ENCODE peak calls at places on chromosomes 1 and 21, in four cellular contexts. D is GM23338, J is SK-N-SH, H is fibroblast of lung. M is an unnamed sample. For H3K36me3, the result is how much of the 10 kb centered on the place peaks cover.

GRCh38 chr1:165383067-165383466 is 26.6 kb upstream of the LMX1A start:
- DNase-seq in D (no peak), H (peak), J (no peak), M (no peak)

GRCh38 chr1:68358439-68358838 is 91.3 kb downstream of the RPE65 start:
- DNase-seq in J (no peak), H (peak), D (no peak), M (peak)

GRCh38 chr1:117653732-117654484 is 48.1 kb downstream of the TENT5C start:
- DNase-seq in J (no peak), H (no peak), D (no peak), M (no peak)

GRCh38 chr1:92858564-92859399 is 26.9 kb downstream of the RPL5 start:
- DNase-seq in J (peak), D (peak), H (peak), M (peak)

GRCh38 chr21:15439726-15440125 is 290.1 kb upstream of the USP25 start:
- DNase-seq in J (no peak), D (no peak), H (no peak), M (no peak)

GRCh38 chr1:195934839-195935557 is 673.2 kb downstream of the KCNT2 start:
- DNase-seq in D (no peak), J (peak), H (peak), M (no peak)

GRCh38 chr1:204363335-204364114 is 3.8 kb upstream of the PLEKHA6 start:
- DNase-seq in H (peak), J (peak), D (peak), M (peak)

GRCh38 chr21:45974073-45975016 is 7.2 kb upstream of the COL6A1 start:
- DNase-seq in J (peak), D (peak), H (peak), M (no peak)

GRCh38 chr1:155174334-155175280 is 958 bp downstream of the TRIM46 start:
- DNase-seq in J (peak), D (peak), H (peak), M (peak)

GRCh38 chr1:168007691-168008090 is 70.8 kb upstream of the MPC2 start:
- DNase-seq in D (no peak), J (no peak), H (no peak), M (no peak)

GRCh38 chr1:103211073-103211472 is 102.8 kb upstream of the COL11A1 start:
- DNase-seq in D (no peak), J (no peak), H (peak), M (no peak)

GRCh38 chr1:93723101-93723500 is 41.5 kb upstream of the BCAR3 start:
- DNase-seq in D (no peak), H (no peak), J (no peak), M (no peak)

GRCh38 chr1:10866314-10867091 is 70.1 kb upstream of the CASZ1 start:
- DNase-seq in H (no peak), J (no peak), D (peak), M (peak)

GRCh38 chr1:159752135-159752580 is 28.6 kb upstream of the DUSP23 start:
- DNase-seq in J (no peak), H (peak), D (no peak), M (no peak)

GRCh38 chr1:206447079-206447780 is 23.0 kb upstream of the IKBKE start:
- DNase-seq in J (peak), H (no peak), D (no peak), M (no peak)
- H3K4me2 ChIP-seq in J (no peak), H (no peak), D (no peak), M (no peak)

DNA sequence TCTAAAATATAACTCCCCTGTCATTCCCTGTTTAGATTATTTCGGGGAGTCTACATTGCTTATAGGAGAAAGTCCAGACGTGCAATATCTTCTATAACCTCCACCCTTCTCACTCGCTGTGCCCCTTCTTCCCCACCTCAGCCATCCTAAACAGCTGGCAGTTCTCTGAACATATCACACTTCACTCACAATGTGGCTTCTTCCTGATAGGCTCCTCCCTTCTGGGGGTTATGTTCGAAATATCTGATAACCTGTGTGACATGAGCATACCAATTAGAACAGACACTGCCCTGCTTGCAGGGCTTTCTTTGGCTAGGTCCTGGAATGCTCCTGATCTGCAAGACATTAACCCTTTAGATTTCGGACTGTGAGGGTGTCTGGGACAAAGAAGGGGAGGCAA is 274.6 kb downstream of the NFIA start:
- DNase-seq in D (no peak), J (no peak), H (no peak), M (no peak)
- H3K36me3 ChIP-seq in D (under half), J (under half), H (under half), M (under half)

GRCh38 chr1:241972703-241973375 is 15.3 kb downstream of the BECN2 start:
- DNase-seq in H (no peak), J (peak), D (peak), M (no peak)
- TF ChIP-seq CTCF in H (no peak), J (no peak), D (no peak), M (no peak)

DNA sequence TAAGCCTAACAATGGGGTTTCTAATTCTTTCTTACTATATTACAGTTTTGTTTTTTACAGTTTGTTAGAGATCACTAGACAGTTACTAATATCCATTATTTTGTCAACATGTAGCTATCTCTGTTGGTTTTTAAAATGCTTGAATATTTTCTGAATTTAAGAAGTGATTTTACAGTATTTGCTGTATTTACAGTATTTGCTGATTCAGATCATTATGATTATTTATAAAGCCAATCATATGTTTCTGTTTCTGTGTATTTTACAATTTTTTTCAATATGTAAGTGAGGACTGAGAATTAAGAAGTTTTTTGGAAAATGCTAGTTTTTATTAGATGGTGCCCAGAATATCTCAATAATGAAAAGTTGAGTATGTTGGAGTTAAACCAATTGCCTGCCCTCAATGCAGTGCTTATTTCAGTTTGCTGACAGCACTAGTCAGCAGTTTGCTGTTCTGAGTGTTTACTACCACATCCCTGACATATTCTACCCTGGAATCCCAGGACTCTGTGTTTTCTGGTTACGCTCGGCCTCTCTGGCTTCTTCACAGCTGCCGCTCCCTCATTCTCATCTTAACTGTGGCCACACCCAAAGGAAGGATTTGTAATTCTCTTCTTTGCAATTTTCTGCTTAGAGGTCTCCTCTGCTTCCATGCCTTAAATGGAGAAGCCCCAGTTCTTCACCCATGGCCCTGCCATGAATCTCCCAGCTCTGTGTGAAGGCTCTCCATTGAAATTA is 68.0 kb upstream of the BACH1 start:
- DNase-seq in J (no peak), D (no peak), H (peak), M (no peak)
- H3K4me2 ChIP-seq in J (no peak), D (no peak), H (no peak), M (no peak)

DNA sequence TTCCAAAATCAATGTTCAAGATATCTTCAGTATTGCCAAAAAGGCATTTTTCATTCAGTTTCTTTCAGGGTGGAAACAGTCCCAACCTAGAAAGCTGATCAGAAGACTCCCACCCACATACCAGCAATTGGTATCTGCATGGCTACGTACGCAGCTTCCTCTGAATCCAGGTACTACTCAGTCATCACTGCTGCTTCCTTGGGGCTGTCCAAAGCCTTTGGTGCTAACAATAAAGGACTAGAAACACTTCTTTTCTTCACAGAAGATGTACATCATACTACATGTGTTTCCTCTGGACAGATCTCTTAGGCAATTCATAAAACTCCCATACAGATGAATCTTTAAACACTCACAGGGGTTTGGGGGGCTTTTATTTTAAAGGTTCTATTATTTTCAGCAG is 29.8 kb downstream of the VPS26C start:
- DNase-seq in D (no peak), J (no peak), H (no peak), M (no peak)
- H3K36me3 ChIP-seq in D (under half), J (half or more), H (under half), M (half or more)

DNA sequence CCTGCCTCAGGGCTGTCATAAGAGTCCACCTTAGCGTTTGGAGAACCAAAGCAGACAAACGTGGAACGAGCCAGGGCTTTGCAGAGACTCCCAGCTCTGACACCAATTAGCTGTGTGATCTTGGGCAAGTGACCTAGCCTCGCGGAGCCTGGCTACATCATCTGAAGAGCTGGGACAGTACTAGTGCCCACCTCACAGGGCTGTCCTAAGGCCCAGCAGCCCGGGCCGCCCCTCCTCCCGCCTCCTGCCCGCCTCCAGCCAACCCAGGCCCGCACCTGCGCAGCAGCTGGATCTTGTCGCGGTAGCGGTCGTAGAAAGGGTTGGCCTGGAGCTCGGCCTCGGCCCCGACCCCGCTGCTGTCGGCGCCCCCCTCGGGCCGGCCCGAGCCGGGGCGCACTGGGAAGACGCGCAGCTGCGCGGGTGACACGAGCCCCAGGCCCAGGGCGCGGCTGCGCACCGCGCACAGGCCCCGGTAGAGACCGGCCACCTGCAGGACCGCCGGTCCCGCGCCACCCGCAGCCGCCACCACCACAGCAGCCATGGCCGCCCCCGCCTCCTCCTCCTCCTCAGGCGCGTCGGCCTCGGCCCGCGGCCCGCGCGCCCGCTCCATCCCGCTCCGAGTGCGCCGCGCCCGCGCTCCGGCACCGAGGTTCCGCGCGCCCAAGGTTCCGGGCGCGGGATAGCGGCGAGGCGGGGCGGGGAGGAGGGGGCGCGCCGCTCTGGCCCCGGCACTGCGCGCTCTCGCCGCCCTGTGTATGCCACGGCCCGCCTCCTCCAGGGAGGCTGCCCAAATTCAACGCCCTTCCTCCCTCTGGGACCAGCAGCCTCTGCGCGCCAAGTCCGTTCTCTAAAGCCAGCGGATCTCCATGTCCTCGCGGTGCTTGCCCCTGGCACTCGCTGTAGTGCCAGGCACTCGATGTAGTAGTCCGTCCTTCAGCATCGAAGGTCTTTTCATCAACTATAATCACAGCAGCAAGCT is at the start of gene ATPAF1:
- DNase-seq in D (peak), H (peak), J (peak), M (peak)
- TF ChIP-seq CTCF in D (peak), H (no peak), J (no peak), M (peak)

GRCh38 chr1:26857473-26857872 is 5.5 kb upstream of the SFN start:
- DNase-seq in H (no peak), D (no peak), J (no peak), M (no peak)

GRCh38 chr1:26854953-26855352 is 8.0 kb upstream of the SFN start:
- DNase-seq in J (no peak), D (no peak), H (no peak), M (no peak)

GRCh38 chr1:26856604-26857469 is 6.1 kb upstream of the SFN start:
- DNase-seq in J (no peak), D (no peak), H (no peak), M (no peak)

GRCh38 chr1:26855636-26856035 is 7.3 kb upstream of the SFN start:
- DNase-seq in H (no peak), D (no peak), J (no peak), M (no peak)

GRCh38 chr1:26856181-26856580 is 6.8 kb upstream of the SFN start:
- DNase-seq in J (no peak), D (no peak), H (no peak), M (no peak)
- H3K4me2 ChIP-seq in J (no peak), D (no peak), H (no peak), M (no peak)

GRCh38 chr21:36038701-36039497 is 21.4 kb downstream of the SETD4 start:
- DNase-seq in D (no peak), H (no peak), J (no peak), M (no peak)
- H3K36me3 ChIP-seq in D (half or more), H (under half), J (half or more), M (under half)

DNA sequence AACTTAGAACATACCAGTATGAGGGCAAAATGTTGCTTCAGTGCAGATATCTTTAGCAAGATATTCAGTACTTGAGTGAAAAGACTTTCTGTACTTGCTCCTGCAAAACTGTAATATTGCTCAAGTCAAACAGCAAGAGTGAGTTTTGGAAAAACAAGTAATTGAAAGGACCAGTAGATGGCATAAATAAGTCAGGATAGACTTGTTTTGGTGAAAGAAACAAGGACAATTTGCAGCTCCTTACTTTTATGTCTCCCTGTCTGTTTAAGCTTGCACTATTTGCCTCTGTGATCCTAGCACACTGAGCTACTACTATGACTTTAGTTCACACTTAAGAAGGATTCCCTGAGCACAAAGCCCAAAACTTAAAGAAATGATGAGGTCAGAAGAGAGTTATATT is 39.1 kb downstream of the IFI44 start:
- DNase-seq in H (peak), D (peak), J (peak), M (no peak)
- TF ChIP-seq CTCF in H (peak), D (peak), J (peak), M (peak)